ENCODE peak calls at places on chromosomes 1 and 21, in five cellular contexts. One of them, this sample, is unnamed.
A peak's percentile ranks its signal among the peaks of the same experiment; 100 is the strongest.

GRCh38 chr21:44926364-44927101 is 5.8 kb upstream of the ITGB2 start:
- DNase-seq in H1: no peak
- DNase-seq in tibial nerve: no peak
- DNase-seq in IMR-90: peak; percentile 29
- DNase-seq in Peyer's patch: peak; percentile 71
- DNase-seq in this sample: no peak

GRCh38 chr21:43667191-43667904 is 8.0 kb downstream of the RRP1B start:
- DNase-seq in IMR-90: peak; percentile 81
- DNase-seq in Peyer's patch: no peak
- DNase-seq in H1: no peak
- DNase-seq in tibial nerve: no peak
- DNase-seq in this sample: no peak

GRCh38 chr1:65420590-65421340 is at the start of the genes LEPR and LEPROT:
- DNase-seq in Peyer's patch: no peak
- DNase-seq in H1: peak; percentile 95
- DNase-seq in tibial nerve: peak; percentile 8
- DNase-seq in IMR-90: peak; percentile 38
- DNase-seq in this sample: no peak

GRCh38 chr21:31343680-31344480 is at the start of gene TIAM1:
- DNase-seq in H1: peak; percentile 70
- DNase-seq in Peyer's patch: peak; percentile 54
- DNase-seq in IMR-90: peak; percentile 66
- DNase-seq in tibial nerve: peak; percentile 64
- DNase-seq in this sample: no peak

GRCh38 chr1:200081151-200081981 is 53.9 kb downstream of the NR5A2 start:
- DNase-seq in tibial nerve: no peak
- DNase-seq in Peyer's patch: no peak
- DNase-seq in H1: peak; percentile 32
- DNase-seq in IMR-90: no peak
- DNase-seq in this sample: no peak

GRCh38 chr21:42456457-42456856 is 39.6 kb downstream of the RSPH1 start:
- DNase-seq in Peyer's patch: peak; percentile 82
- DNase-seq in IMR-90: no peak
- DNase-seq in H1: no peak
- DNase-seq in tibial nerve: no peak
- DNase-seq in this sample: no peak

GRCh38 chr21:35423694-35424093 is 374.6 kb upstream of the RUNX1 start:
- DNase-seq in H1: no peak
- DNase-seq in IMR-90: peak; percentile 76
- DNase-seq in Peyer's patch: no peak
- DNase-seq in tibial nerve: no peak
- DNase-seq in this sample: no peak

GRCh38 chr1:156893048-156893953 is at the start of gene PEAR1:
- DNase-seq in Peyer's patch: no peak
- DNase-seq in IMR-90: peak; percentile 31
- DNase-seq in tibial nerve: peak; percentile 37
- DNase-seq in H1: peak; percentile 78
- DNase-seq in this sample: no peak

GRCh38 chr21:35050348-35051286 is 1.5 kb upstream of the RUNX1 start:
- DNase-seq in IMR-90: peak; percentile 70
- DNase-seq in Peyer's patch: no peak
- DNase-seq in H1: no peak
- DNase-seq in tibial nerve: no peak
- DNase-seq in this sample: no peak

GRCh38 chr1:32733573-32734321 is 31.2 kb upstream of the SYNC start:
- DNase-seq in Peyer's patch: no peak
- DNase-seq in tibial nerve: no peak
- DNase-seq in IMR-90: peak; percentile 64
- DNase-seq in H1: no peak
- DNase-seq in this sample: no peak

GRCh38 chr1:229268505-229268904 is 2.4 kb upstream of the RAB4A start:
- DNase-seq in IMR-90: no peak
- DNase-seq in H1: no peak
- DNase-seq in Peyer's patch: no peak
- DNase-seq in tibial nerve: no peak
- DNase-seq in this sample: no peak

GRCh38 chr1:158952416-158952815 is 21.1 kb downstream of the PYHIN1 start:
- DNase-seq in H1: no peak
- DNase-seq in IMR-90: no peak
- DNase-seq in Peyer's patch: peak; percentile 49
- DNase-seq in tibial nerve: no peak
- DNase-seq in this sample: no peak

GRCh38 chr1:202692959-202693555 is 17.2 kb downstream of the SYT2 start:
- DNase-seq in IMR-90: peak; percentile 71
- DNase-seq in H1: peak; percentile 90
- DNase-seq in tibial nerve: peak; percentile 75
- DNase-seq in Peyer's patch: peak; percentile 72
- DNase-seq in this sample: no peak

GRCh38 chr1:79100385-79100784 is 93.9 kb upstream of the ADGRL4 start:
- DNase-seq in H1: no peak
- DNase-seq in tibial nerve: no peak
- DNase-seq in Peyer's patch: no peak
- DNase-seq in IMR-90: peak; percentile 87
- DNase-seq in this sample: no peak

GRCh38 chr1:85585845-85586244 is 5.3 kb downstream of the CCN1 start:
- DNase-seq in tibial nerve: peak; percentile 44
- DNase-seq in Peyer's patch: no peak
- DNase-seq in IMR-90: peak; percentile 86
- DNase-seq in H1: peak; percentile 22
- DNase-seq in this sample: no peak

GRCh38 chr1:111084999-111085398 is 54.9 kb downstream of the DRAM2 start:
- DNase-seq in H1: no peak
- DNase-seq in Peyer's patch: no peak
- DNase-seq in IMR-90: no peak
- DNase-seq in tibial nerve: no peak
- DNase-seq in this sample: no peak

GRCh38 chr1:10692401-10693021 is 103.9 kb downstream of the CASZ1 start:
- DNase-seq in H1: no peak
- DNase-seq in tibial nerve: no peak
- DNase-seq in Peyer's patch: peak; percentile 88
- DNase-seq in IMR-90: no peak
- DNase-seq in this sample: no peak

GRCh38 chr21:38921511-38922215 is 115.9 kb downstream of the ETS2 start:
- DNase-seq in tibial nerve: no peak
- DNase-seq in IMR-90: no peak
- DNase-seq in H1: no peak
- DNase-seq in Peyer's patch: peak; percentile 49
- DNase-seq in this sample: no peak

GRCh38 chr1:175154595-175155472 is 37.7 kb downstream of the KIAA0040 start:
- DNase-seq in tibial nerve: peak; percentile 77
- DNase-seq in Peyer's patch: peak; percentile 92
- DNase-seq in H1: peak; percentile 87
- DNase-seq in IMR-90: peak; percentile 35
- DNase-seq in this sample: no peak

GRCh38 chr1:206873603-206874188 is 8.3 kb downstream of the IL20 start:
- DNase-seq in H1: no peak
- DNase-seq in tibial nerve: no peak
- DNase-seq in IMR-90: no peak
- DNase-seq in Peyer's patch: no peak
- DNase-seq in this sample: no peak

DNA sequence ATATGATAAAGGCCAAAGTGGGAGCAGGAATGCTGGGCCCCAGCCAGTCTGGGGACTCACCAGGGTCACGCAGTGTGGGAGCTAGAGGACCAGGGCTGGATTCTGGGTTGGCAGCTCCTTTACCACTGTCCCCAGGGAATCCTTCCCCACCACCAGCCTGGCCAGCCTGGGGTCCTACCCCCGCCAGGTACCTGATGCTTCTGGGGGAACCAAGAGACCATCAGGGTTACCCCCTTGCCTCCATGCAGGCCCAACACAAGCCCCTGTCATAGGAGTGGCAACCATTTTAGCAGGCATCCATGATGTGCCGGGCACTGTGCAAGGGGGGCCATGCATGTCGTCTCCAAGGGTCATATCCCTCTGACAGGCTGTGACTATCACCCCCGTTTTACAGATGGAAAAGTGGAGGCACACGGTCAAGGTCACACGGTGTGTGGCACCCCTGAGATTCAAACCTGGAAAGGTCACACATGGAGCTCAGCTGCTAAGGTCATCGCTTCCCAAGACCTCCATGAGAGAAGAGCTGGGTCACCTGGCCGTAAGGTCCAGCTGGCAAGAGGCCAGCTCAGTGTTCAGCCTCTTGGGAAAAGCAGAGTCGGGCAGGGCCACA is 16.4 kb downstream of the RUNX3 start:
- DNase-seq in H1: no peak
- DNase-seq in Peyer's patch: no peak
- DNase-seq in IMR-90: no peak
- DNase-seq in tibial nerve: no peak
- DNase-seq in this sample: no peak
- H3K27ac ChIP-seq in H1: no peak overlapping the region
- H3K27ac ChIP-seq in Peyer's patch: peak overlapping the region; percentile 13
- H3K27ac ChIP-seq in IMR-90: no peak overlapping the region
- H3K27ac ChIP-seq in tibial nerve: no peak overlapping the region
- H3K27ac ChIP-seq in this sample: no peak overlapping the region

GRCh38 chr1:67524143-67525052 is 94.2 kb upstream of the SERBP1 start:
- DNase-seq in tibial nerve: no peak
- DNase-seq in IMR-90: no peak
- DNase-seq in H1: no peak
- DNase-seq in Peyer's patch: no peak
- DNase-seq in this sample: no peak
- TF ChIP-seq CTCF in tibial nerve: no peak
- TF ChIP-seq CTCF in IMR-90: peak; percentile 22
- TF ChIP-seq CTCF in H1: peak; percentile 5
- TF ChIP-seq CTCF in Peyer's patch: no peak
- TF ChIP-seq CTCF in this sample: peak; percentile 5

GRCh38 chr1:55716151-55716550 is 501.0 kb upstream of the USP24 start:
- DNase-seq in tibial nerve: no peak
- DNase-seq in Peyer's patch: no peak
- DNase-seq in H1: no peak
- DNase-seq in IMR-90: peak; percentile 61
- DNase-seq in this sample: no peak
- H3K4me1 ChIP-seq in tibial nerve: no peaks in the 10 kb centered on the region
- H3K4me1 ChIP-seq in Peyer's patch: no peaks in the 10 kb centered on the region
- H3K4me1 ChIP-seq in H1: peaks cover 16% of the 10 kb centered on the region
- H3K4me1 ChIP-seq in IMR-90: peaks cover 36% of the 10 kb centered on the region
- H3K4me1 ChIP-seq in this sample: peaks cover 42% of the 10 kb centered on the region

GRCh38 chr21:16309250-16309971 is 579.6 kb downstream of the USP25 start:
- DNase-seq in IMR-90: no peak
- DNase-seq in Peyer's patch: no peak
- DNase-seq in tibial nerve: no peak
- DNase-seq in H1: no peak
- DNase-seq in this sample: no peak
- H3K27ac ChIP-seq in IMR-90: no peak overlapping the region
- H3K27ac ChIP-seq in Peyer's patch: no peak overlapping the region
- H3K27ac ChIP-seq in tibial nerve: peak overlapping the region; percentile 82
- H3K27ac ChIP-seq in H1: no peak overlapping the region
- H3K27ac ChIP-seq in this sample: peak overlapping the region; percentile 4